ENCODE peak calls at places on chromosome X, in ten cellular contexts. S, Q, H, N, W, E, Z, V, D and J are unnamed samples.

GRCh38 chrX:129931411-129932136 is 25.6 kb downstream of the UTP14A start:
- DNase-seq in S (peak), Q (peak), H (peak), N (peak), W (peak), E (peak), Z (peak), V (peak), D (peak), J (peak)

GRCh38 chrX:147899715-147900114 is 12.0 kb upstream of the FMR1 start:
- DNase-seq in S (no peak), Q (no peak), H (no peak), N (no peak), W (no peak), E (no peak), Z (no peak), V (no peak), D (no peak), J (no peak)

GRCh38 chrX:138897621-138898492 is 186.3 kb upstream of the FGF13 start:
- DNase-seq in S (no peak), Q (no peak), H (no peak), N (no peak), W (no peak), E (no peak), Z (no peak), V (no peak), D (no peak), J (no peak)

GRCh38 chrX:22220941-22221340 is 51.8 kb upstream of the CBLL2 start:
- DNase-seq in S (no peak), Q (no peak), H (no peak), N (no peak), W (no peak), E (no peak), Z (no peak), V (peak), D (no peak), J (no peak)

GRCh38 chrX:7119927-7120577 is 27.5 kb upstream of the STS start:
- DNase-seq in S (no peak), Q (no peak), H (no peak), N (no peak), W (no peak), E (no peak), Z (no peak), V (no peak), D (no peak), J (no peak)

GRCh38 chrX:55220119-55220794 is at the start of gene PAGE5:
- DNase-seq in S (no peak), Q (no peak), H (no peak), N (peak), W (no peak), E (no peak), Z (no peak), V (no peak), D (no peak), J (no peak)

GRCh38 chrX:145484740-145485139 is 237.4 kb downstream of the SPANXN1 start:
- DNase-seq in S (no peak), Q (no peak), H (no peak), N (no peak), W (no peak), E (no peak), Z (no peak), V (no peak), D (no peak), J (no peak)

GRCh38 chrX:121333942-121334341 is 286.5 kb downstream of the GLUD2 start:
- DNase-seq in S (peak), Q (peak), H (no peak), N (peak), W (no peak), E (no peak), Z (no peak), V (peak), D (no peak), J (no peak)

GRCh38 chrX:120755066-120755846 is 120.4 kb downstream of the CT47B1 start:
- DNase-seq in S (peak), Q (no peak), H (no peak), N (peak), W (no peak), E (peak), Z (peak), V (no peak), D (peak), J (no peak)

GRCh38 chrX:116384406-116384805 is 52.0 kb upstream of the SLC6A14 start:
- DNase-seq in S (no peak), Q (no peak), H (no peak), N (no peak), W (no peak), E (no peak), Z (no peak), V (peak), D (no peak), J (no peak)

GRCh38 chrX:96770315-96770714 is 85.7 kb downstream of the DIAPH2 start:
- DNase-seq in S (peak), Q (peak), H (no peak), N (peak), W (no peak), E (no peak), Z (peak), V (peak), D (no peak), J (no peak)

GRCh38 chrX:28960063-28960462 is 372.8 kb downstream of the IL1RAPL1 start:
- DNase-seq in S (no peak), Q (no peak), H (no peak), N (no peak), W (no peak), E (no peak), Z (no peak), V (no peak), D (no peak), J (no peak)

GRCh38 chrX:82765806-82766205 is 742.3 kb upstream of the POU3F4 start:
- DNase-seq in S (no peak), Q (no peak), H (no peak), N (no peak), W (no peak), E (no peak), Z (no peak), V (peak), D (no peak), J (no peak)

GRCh38 chrX:147637190-147637589 is 274.5 kb upstream of the FMR1 start:
- DNase-seq in S (no peak), Q (no peak), H (no peak), N (no peak), W (no peak), E (no peak), Z (no peak), V (no peak), D (no peak), J (no peak)

DNA sequence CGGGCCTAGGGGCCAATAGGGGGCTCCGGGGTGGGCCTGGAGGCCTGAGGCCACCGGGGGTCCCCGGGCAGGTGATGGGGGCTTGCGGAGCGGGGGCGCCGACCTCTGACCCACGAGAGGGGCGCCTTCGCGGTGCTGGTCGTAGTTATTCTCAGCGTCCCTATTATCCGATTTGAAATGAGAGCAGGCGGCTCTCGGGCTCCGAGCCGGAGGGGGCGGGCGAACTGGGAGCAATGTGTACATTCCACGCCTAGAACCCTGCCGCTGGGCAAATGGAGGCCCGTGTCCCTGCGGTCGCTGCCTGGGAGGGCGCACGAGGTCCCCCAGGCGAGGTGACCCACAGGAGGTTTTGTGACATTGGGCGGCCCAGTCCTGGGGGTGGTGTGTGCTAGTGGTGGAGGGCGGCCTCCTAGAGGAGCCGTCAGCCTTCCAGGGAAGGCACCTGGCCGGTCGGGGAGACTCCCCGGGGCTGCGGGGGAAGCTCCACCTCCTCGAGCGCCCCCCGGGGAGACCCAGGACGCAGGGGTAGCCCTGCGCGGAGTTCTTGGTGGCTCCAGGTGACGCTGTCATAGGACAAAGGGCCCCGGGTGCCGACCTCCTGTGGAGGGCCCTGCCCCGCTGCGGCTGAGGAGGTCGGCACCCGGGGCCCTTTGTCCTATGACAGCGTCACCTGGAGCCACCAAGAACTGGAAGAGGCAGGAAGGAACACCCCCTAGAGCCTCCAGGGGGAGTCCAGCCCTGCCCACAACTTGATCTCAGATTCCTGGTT is 102.6 kb upstream of the PRKX start:
- DNase-seq in S (peak), Q (peak), H (peak), N (peak), W (no peak), E (peak), Z (peak), V (peak), D (peak), J (peak)
- TF ChIP-seq CTCF in S (no peak), Q (no peak), H (peak), N (no peak), W (no peak), E (no peak), Z (no peak), V (peak), D (no peak), J (no peak)

DNA sequence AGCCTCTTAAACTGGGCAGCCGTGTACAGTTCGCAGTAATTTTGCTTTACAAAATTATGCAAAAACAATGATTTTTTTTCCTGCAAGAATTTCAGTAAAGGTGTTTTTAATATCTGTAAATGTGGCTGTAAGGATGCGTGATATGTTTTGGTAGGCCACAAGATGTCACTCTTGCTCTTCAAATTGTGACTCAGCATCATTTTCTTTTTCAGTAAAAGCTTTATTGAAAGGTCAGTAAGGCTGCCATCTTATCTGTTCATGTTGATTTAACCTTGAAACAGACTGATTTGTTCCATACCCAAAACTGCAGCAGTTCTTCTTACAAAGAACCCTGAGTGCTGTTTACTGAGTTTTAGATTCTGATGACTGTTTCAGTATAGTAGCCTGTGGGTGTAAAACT is 39.9 kb downstream of the TXLNG start:
- DNase-seq in S (peak), Q (peak), H (no peak), N (peak), W (no peak), E (no peak), Z (peak), V (peak), D (no peak), J (no peak)
- TF ChIP-seq CTCF in S (peak), Q (peak), H (peak), N (peak), W (peak), E (peak), Z (no peak), V (peak), D (peak), J (peak)

GRCh38 chrX:140123446-140123845 is 158.1 kb upstream of the CXorf66 start:
- DNase-seq in S (peak), Q (no peak), H (no peak), N (no peak), W (no peak), E (no peak), Z (no peak), V (peak), D (no peak), J (no peak)
- TF ChIP-seq CTCF in S (peak), Q (peak), H (peak), N (no peak), W (no peak), E (no peak), Z (peak), V (peak), D (no peak), J (peak)

DNA sequence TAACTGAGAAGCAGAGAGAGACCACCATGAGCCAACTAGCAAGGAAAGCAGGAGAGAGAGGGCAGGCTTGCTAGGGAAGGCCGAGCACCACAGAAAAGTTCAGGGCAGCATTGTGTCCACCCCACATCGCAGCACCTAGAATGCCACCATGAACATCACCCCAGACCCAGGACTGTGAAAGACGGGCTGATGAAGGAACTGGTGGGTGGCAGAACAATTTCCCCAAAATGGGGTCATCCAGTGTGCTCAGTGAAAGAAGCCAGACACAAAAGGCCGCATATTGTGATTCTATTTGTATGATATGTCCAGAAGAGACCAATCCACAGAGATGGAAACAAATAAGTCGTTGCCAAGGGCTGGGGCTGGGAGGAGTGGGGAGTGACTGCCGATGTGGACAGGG is 16.8 kb downstream of the PNMA6E start:
- DNase-seq in S (no peak), Q (no peak), H (no peak), N (no peak), W (no peak), E (no peak), Z (no peak), V (no peak), D (no peak), J (no peak)
- TF ChIP-seq CTCF in S (no peak), Q (no peak), H (no peak), N (no peak), W (no peak), E (no peak), Z (no peak), V (no peak), D (no peak), J (no peak)

DNA sequence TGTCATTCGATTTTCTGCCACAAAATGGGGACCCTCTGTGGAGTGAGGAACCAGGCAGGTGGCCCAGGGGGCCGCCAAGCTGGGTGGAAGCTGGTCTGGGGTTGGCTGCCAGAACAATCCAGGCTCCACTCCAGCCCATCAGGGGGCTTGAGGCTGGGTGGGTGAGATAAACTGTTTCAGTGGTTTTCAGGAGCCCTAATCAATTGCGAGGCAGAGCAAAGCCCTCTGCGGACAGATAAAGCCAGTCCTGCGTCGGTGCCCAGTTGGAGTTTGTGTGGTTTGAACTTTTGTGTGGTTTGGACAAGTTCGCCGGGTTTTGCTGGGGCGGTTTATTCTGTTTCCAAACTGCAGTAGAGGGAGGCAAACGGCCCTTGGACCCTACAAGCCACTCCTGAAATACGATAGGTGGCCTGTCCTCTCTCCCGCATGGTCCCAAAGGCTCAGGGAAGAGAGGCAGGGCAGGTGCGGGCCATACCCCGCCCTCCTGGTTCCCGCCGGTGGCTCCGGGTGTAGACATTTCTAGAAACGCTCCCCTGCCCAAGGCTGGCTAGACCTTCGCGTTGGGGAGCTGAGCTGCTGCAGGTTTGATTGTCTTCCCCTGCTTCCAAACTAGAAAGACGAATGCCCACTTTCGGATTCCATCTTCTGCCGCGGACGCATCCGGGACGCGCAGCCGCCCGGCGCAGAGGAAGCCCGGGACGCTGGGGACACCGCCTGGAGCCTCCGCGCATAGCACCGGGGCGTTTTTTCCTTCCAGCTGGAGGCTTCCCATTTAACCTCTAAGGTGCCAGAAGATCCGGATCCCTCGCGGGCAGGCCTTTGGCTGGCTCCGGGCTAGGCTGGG is 169.0 kb upstream of the BCOR start:
- DNase-seq in S (peak), Q (peak), H (peak), N (peak), W (peak), E (no peak), Z (no peak), V (peak), D (peak), J (peak)
- TF ChIP-seq CTCF in S (peak), Q (peak), H (peak), N (peak), W (peak), E (peak), Z (no peak), V (peak), D (peak), J (no peak)

GRCh38 chrX:94576367-94577004 is 902.5 kb downstream of the FAM133A start:
- DNase-seq in S (no peak), Q (no peak), H (no peak), N (no peak), W (no peak), E (no peak), Z (no peak), V (no peak), D (no peak), J (no peak)
- TF ChIP-seq CTCF in S (peak), Q (no peak), H (peak), N (peak), W (peak), E (peak), Z (no peak), V (no peak), D (no peak), J (peak)

GRCh38 chrX:44785652-44786051 is 58.2 kb upstream of the DUSP21 start:
- DNase-seq in S (no peak), Q (no peak), H (no peak), N (no peak), W (no peak), E (no peak), Z (no peak), V (no peak), D (no peak), J (no peak)
- TF ChIP-seq CTCF in S (no peak), Q (no peak), H (no peak), N (no peak), W (no peak), E (no peak), Z (no peak), V (no peak), D (no peak), J (no peak)

GRCh38 chrX:40651620-40652223 is 4.4 kb upstream of the CXorf38 start:
- DNase-seq in S (peak), Q (peak), H (peak), N (peak), W (peak), E (no peak), Z (peak), V (peak), D (peak), J (peak)
- TF ChIP-seq CTCF in S (peak), Q (peak), H (peak), N (peak), W (peak), E (peak), Z (peak), V (peak), D (peak), J (peak)